ENCODE peak calls at places on chromosomes 1 and 21, in six cellular contexts. S is PC-3, E is MM.1S, J is HepG2, X is cardiac muscle cell, G is A549. R is an unnamed sample.

GRCh38 chr1:65027699-65028358 is 61.5 kb upstream of the JAK1 start:
- DNase-seq in S (peak; percentile 52), E (no peak), J (no peak), X (no peak), G (no peak), R (peak; percentile 73)

GRCh38 chr1:6350416-6351088 is 43.0 kb downstream of the ACOT7 start:
- DNase-seq in G (no peak), X (no peak), S (peak; percentile 82), J (no peak), E (no peak), R (peak; percentile 83)

GRCh38 chr1:115296981-115297380 is 41.1 kb downstream of the NGF start:
- DNase-seq in X (no peak), S (no peak), E (peak; percentile 73), G (no peak), J (no peak), R (no peak)

GRCh38 chr1:10402729-10403274 is 3.9 kb downstream of the PGD start:
- DNase-seq in G (no peak), J (no peak), S (no peak), X (no peak), E (no peak), R (no peak)

GRCh38 chr1:168476588-168477379 is 67.0 kb downstream of the XCL2 start:
- DNase-seq in S (no peak), E (no peak), X (no peak), G (no peak), J (peak; percentile 91), R (no peak)

GRCh38 chr1:165842363-165843129 is 15.1 kb downstream of the UCK2 start:
- DNase-seq in X (peak; percentile 42), G (no peak), S (peak; percentile 56), E (peak; percentile 94), J (no peak), R (no peak)

GRCh38 chr1:18936471-18936813 is 20.0 kb downstream of the IFFO2 start:
- DNase-seq in X (no peak), J (no peak), S (peak; percentile 33), E (no peak), G (no peak), R (no peak)

GRCh38 chr1:212699839-212700596 is at the start of gene BATF3:
- DNase-seq in J (no peak), E (no peak), X (no peak), S (no peak), G (peak; percentile 29), R (peak; percentile 80)

GRCh38 chr1:218717611-218718010 is 372.5 kb downstream of the TGFB2 start:
- DNase-seq in J (no peak), G (no peak), E (no peak), S (no peak), X (no peak), R (no peak)

GRCh38 chr1:22831729-22832413 is 121.2 kb downstream of the EPHB2 start:
- DNase-seq in G (peak; percentile 87), X (no peak), J (peak; percentile 5), S (peak; percentile 96), E (no peak), R (peak; percentile 62)

GRCh38 chr1:165616054-165616612 is 14.9 kb upstream of the MGST3 start:
- DNase-seq in J (no peak), S (no peak), E (no peak), X (no peak), G (no peak), R (no peak)

GRCh38 chr1:192516776-192517297 is 58.7 kb upstream of the RGS1 start:
- DNase-seq in G (no peak), J (no peak), S (peak; percentile 66), E (peak; percentile 99), X (no peak), R (no peak)

GRCh38 chr1:143720087-143721023 is 251.4 kb downstream of the FAM72C start:
- DNase-seq in E (peak; percentile 76), G (peak; percentile 35), J (no peak), S (no peak), X (no peak), R (peak; percentile 63)

GRCh38 chr1:71157151-71157550 is 76.3 kb upstream of the ZRANB2 start:
- DNase-seq in S (no peak), J (no peak), E (no peak), X (no peak), G (no peak), R (no peak)

GRCh38 chr1:10678852-10679251 is 117.6 kb downstream of the CASZ1 start:
- DNase-seq in G (no peak), S (no peak), E (no peak), J (no peak), X (no peak), R (no peak)

GRCh38 chr1:170030212-170030611 is 44.3 kb downstream of the KIFAP3 start:
- DNase-seq in J (no peak), E (no peak), X (no peak), G (no peak), S (peak; percentile 42), R (no peak)

GRCh38 chr1:8705104-8705503 is 112.3 kb downstream of the RERE start:
- DNase-seq in G (no peak), X (no peak), S (peak; percentile 46), J (no peak), E (peak; percentile 64), R (no peak)

GRCh38 chr1:233610628-233611027 is 3.3 kb upstream of the KCNK1 start:
- DNase-seq in G (no peak), E (no peak), S (no peak), J (no peak), X (no peak), R (no peak)

GRCh38 chr1:218694635-218695034 is 349.5 kb downstream of the TGFB2 start:
- DNase-seq in G (no peak), J (no peak), E (no peak), X (no peak), S (no peak), R (no peak)

GRCh38 chr1:90387825-90388224 is 329.3 kb downstream of the BARHL2 start:
- DNase-seq in J (no peak), X (no peak), E (no peak), G (no peak), S (no peak), R (no peak)

GRCh38 chr1:101178341-101178687 is 58.5 kb upstream of the S1PR1 start:
- DNase-seq in X (no peak), S (no peak), J (no peak), E (no peak), G (no peak), R (no peak)

GRCh38 chr1:95086949-95087533 is 14.3 kb upstream of the ALG14 start:
- DNase-seq in J (peak; percentile 89), X (peak; percentile 77), G (peak; percentile 72), S (peak; percentile 89), E (no peak), R (no peak)

GRCh38 chr1:114341886-114342285 is 169.1 kb downstream of the TRIM33 start:
- DNase-seq in X (no peak), S (no peak), G (no peak), E (no peak), J (no peak), R (no peak)

GRCh38 chr1:19329611-19330010 is 17.5 kb downstream of the SLC66A1 start:
- DNase-seq in X (no peak), G (no peak), J (no peak), S (no peak), E (no peak), R (no peak)

GRCh38 chr1:14718476-14718875 is 120.0 kb downstream of the KAZN start:
- DNase-seq in G (no peak), E (no peak), J (no peak), S (no peak), X (no peak), R (no peak)

GRCh38 chr1:32871364-32872188 is 864 bp upstream of the FNDC5 start:
- DNase-seq in X (no peak), S (no peak), G (no peak), E (no peak), J (no peak), R (no peak)

GRCh38 chr1:119988316-119989067 is 81.0 kb downstream of the NOTCH2 start:
- DNase-seq in G (no peak), S (peak; percentile 34), J (no peak), E (no peak), X (no peak), R (no peak)

GRCh38 chr21:38095220-38095619 is 161.6 kb upstream of the KCNJ15 start:
- DNase-seq in E (no peak), G (no peak), X (no peak), S (no peak), J (no peak), R (no peak)

GRCh38 chr21:42258150-42258884 is 39.4 kb downstream of the ABCG1 start:
- DNase-seq in S (peak; percentile 60), X (peak; percentile 78), E (peak; percentile 75), J (peak; percentile 34), G (peak; percentile 60), R (peak; percentile 84)
- H3K27ac ChIP-seq in S (no peak overlapping the region), X (no peak overlapping the region), E (no peak overlapping the region), J (no peak overlapping the region), G (no peak overlapping the region), R (no peak overlapping the region)

DNA sequence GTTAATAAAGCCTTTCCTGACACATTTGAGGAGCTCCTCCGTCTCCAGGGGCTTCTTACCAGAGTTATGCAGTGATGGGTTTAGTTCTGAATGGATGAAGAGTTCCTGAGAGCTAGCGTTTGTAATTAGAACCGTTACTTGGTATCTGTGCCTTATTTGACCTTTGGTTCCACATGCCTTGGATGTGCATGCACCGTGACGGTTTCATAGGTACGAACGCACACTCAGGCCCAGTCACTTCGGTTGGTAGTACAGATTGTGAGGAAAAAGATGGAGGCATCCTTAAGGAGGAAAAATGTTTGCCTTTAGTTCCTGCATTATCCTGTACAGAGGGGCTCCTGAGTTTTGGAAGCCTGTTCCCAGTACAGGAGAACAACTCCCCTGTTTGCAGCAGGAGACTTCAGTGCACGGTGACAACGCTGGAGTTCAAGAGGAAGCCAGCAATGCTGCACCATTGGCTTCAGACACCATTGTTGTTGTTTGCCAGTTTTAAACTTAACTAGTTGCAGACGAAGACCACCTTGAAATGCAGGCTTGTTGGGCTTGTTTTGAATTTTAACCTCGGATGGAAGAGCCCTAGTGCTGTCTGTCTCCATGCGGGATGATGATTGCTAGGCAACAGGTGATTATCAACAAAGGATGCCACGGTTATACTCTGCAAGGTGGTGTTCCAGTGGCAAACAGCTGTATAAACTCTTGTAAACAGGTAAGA is 8.2 kb downstream of the RBM15 start:
- DNase-seq in E (no peak), G (no peak), S (no peak), X (no peak), J (no peak), R (no peak)
- H3K27ac ChIP-seq in E (no peak overlapping the region), G (no peak overlapping the region), S (no peak overlapping the region), X (peak overlapping the region; percentile 37), J (peak overlapping the region; percentile 12), R (no peak overlapping the region)

GRCh38 chr1:214583113-214583512 is 19.9 kb upstream of the CENPF start:
- DNase-seq in E (no peak), J (no peak), S (peak; percentile 61), G (no peak), X (no peak), R (no peak)

GRCh38 chr1:214579183-214579582 is 23.8 kb upstream of the CENPF start:
- DNase-seq in G (no peak), J (no peak), E (no peak), S (no peak), X (no peak), R (no peak)

GRCh38 chr1:214582289-214582891 is 20.6 kb upstream of the CENPF start:
- DNase-seq in G (no peak), X (no peak), E (no peak), J (no peak), S (no peak), R (no peak)

GRCh38 chr1:214583824-214584554 is 19.0 kb upstream of the CENPF start:
- DNase-seq in E (no peak), J (no peak), G (no peak), X (no peak), S (peak; percentile 60), R (no peak)

GRCh38 chr1:214581785-214582184 is 21.2 kb upstream of the CENPF start:
- DNase-seq in J (no peak), G (peak; percentile 47), X (no peak), S (peak; percentile 99), E (no peak), R (no peak)
- H3K27ac ChIP-seq in J (no peak overlapping the region), G (peak overlapping the region; percentile 37), X (no peak overlapping the region), S (peak overlapping the region; percentile 75), E (no peak overlapping the region), R (no peak overlapping the region)

GRCh38 chr21:40052276-40052675 is 185.0 kb downstream of the PCP4 start:
- DNase-seq in G (no peak), E (no peak), X (no peak), J (no peak), S (no peak), R (no peak)
- H3K27ac ChIP-seq in G (no peak overlapping the region), E (peak overlapping the region; percentile 1), X (no peak overlapping the region), J (no peak overlapping the region), S (no peak overlapping the region), R (no peak overlapping the region)

R was measured in lower lobe of right lung.